ENCODE peak calls at places on chromosomes 16 and 17, in six cellular contexts. Q, X, G, Y, W and T are unnamed samples.
A peak's percentile ranks its signal among the peaks of the same experiment; 100 is the strongest.

GRCh38 chr16:48447940-48448536 is 62.8 kb upstream of the SIAH1 start:
- DNase-seq in Q (no peak), X (no peak), G (no peak), Y (no peak), W (no peak), T (no peak)

GRCh38 chr17:36152639-36153120 is 23.8 kb downstream of the TBC1D3B start:
- DNase-seq in Q (no peak), X (no peak), G (no peak), Y (no peak), W (no peak), T (peak; percentile 38)

GRCh38 chr17:49730078-49730786 is 22.5 kb upstream of the SLC35B1 start:
- DNase-seq in Q (no peak), X (no peak), G (peak; percentile 90), Y (no peak), W (peak; percentile 70), T (no peak)

GRCh38 chr17:2149934-2150333 is 95.0 kb downstream of the HIC1 start:
- DNase-seq in Q (no peak), X (no peak), G (no peak), Y (no peak), W (no peak), T (no peak)

GRCh38 chr16:79372504-79373184 is 227.9 kb downstream of the MAF start:
- DNase-seq in Q (peak; percentile 4), X (no peak), G (no peak), Y (peak; percentile 4), W (no peak), T (peak; percentile 35)

GRCh38 chr16:82337355-82337754 is 167.3 kb upstream of the MPHOSPH6 start:
- DNase-seq in Q (no peak), X (no peak), G (no peak), Y (no peak), W (no peak), T (no peak)

GRCh38 chr16:27779719-27780161 is 229.8 kb downstream of the KATNIP start:
- DNase-seq in Q (no peak), X (peak; percentile 77), G (peak; percentile 29), Y (no peak), W (no peak), T (peak; percentile 46)

GRCh38 chr17:28949185-28950016 is 1.9 kb downstream of the PHF12 start:
- DNase-seq in Q (peak; percentile 63), X (peak; percentile 87), G (no peak), Y (peak; percentile 26), W (peak; percentile 68), T (peak; percentile 68)

GRCh38 chr17:52297230-52298010 is 138.9 kb upstream of the CA10 start:
- DNase-seq in Q (no peak), X (no peak), G (no peak), Y (no peak), W (no peak), T (peak; percentile 57)

GRCh38 chr17:3986939-3987335 is 22.7 kb upstream of the ATP2A3 start:
- DNase-seq in Q (no peak), X (peak; percentile 20), G (no peak), Y (no peak), W (no peak), T (no peak)

GRCh38 chr16:53071748-53072301 is 17.0 kb downstream of the CHD9 start:
- DNase-seq in Q (no peak), X (peak; percentile 71), G (no peak), Y (no peak), W (no peak), T (no peak)